ENCODE peak calls at places on chromosomes 4 and X, in four cellular contexts. O is PC-3, R is uterus, Y is left lung. L is an unnamed sample.
A peak's percentile ranks its signal among the peaks of the same experiment; 100 is the strongest.

GRCh38 chrX:115561605-115562491 is 874 bp downstream of the PLS3 start:
- DNase-seq in Y (peak; percentile 78), R (peak; percentile 60), O (peak; percentile 38), L (no peak)

GRCh38 chr4:67886281-67886680 is 2.5 kb upstream of the TMPRSS11D start:
- DNase-seq in Y (no peak), O (peak; percentile 53), R (no peak), L (no peak)

GRCh38 chr4:166172619-166173018 is 299.6 kb downstream of the TLL1 start:
- DNase-seq in Y (no peak), O (no peak), R (no peak), L (no peak)

GRCh38 chrX:130282151-130282550 is 13.5 kb upstream of the ZNF280C start:
- DNase-seq in O (no peak), R (no peak), Y (no peak), L (no peak)

GRCh38 chr4:7120341-7120740 is 52.5 kb upstream of the GRPEL1 start:
- DNase-seq in O (peak; percentile 17), R (no peak), Y (no peak), L (no peak)

GRCh38 chrX:151697537-151697936 is 2.3 kb downstream of the PRRG3 start:
- DNase-seq in Y (no peak), R (peak; percentile 37), O (no peak), L (no peak)

GRCh38 chr4:40845136-40845910 is 95.6 kb downstream of the NSUN7 start:
- DNase-seq in O (no peak), R (no peak), Y (no peak), L (no peak)

GRCh38 chr4:98838528-98838927 is 90.4 kb downstream of the EIF4E start:
- DNase-seq in R (no peak), O (no peak), Y (no peak), L (no peak)

GRCh38 chrX:119647552-119648420 is 41.6 kb upstream of the NKRF start:
- DNase-seq in O (no peak), Y (no peak), R (no peak), L (no peak)

GRCh38 chr4:65798498-65799127 is 128.3 kb upstream of the EPHA5 start:
- DNase-seq in R (no peak), Y (no peak), O (no peak), L (no peak)

GRCh38 chrX:1248381-1249061 is 20.1 kb upstream of the CSF2RA start:
- DNase-seq in O (no peak), Y (peak; percentile 76), R (no peak), L (peak; percentile 25)

GRCh38 chr4:70240192-70240591 is 2.2 kb upstream of the CSN3 start:
- DNase-seq in O (no peak), Y (no peak), R (no peak), L (no peak)

GRCh38 chr4:134393592-134393991 is 192.0 kb upstream of the PABPC4L start:
- DNase-seq in O (no peak), Y (no peak), R (no peak), L (no peak)

GRCh38 chr4:185232370-185232769 is 23.0 kb downstream of the SNX25 start:
- DNase-seq in Y (no peak), R (no peak), O (peak; percentile 13), L (no peak)

GRCh38 chr4:128162434-128162833 is 101.3 kb downstream of the LARP1B start:
- DNase-seq in R (no peak), O (peak; percentile 15), Y (no peak), L (no peak)

GRCh38 chr4:144591401-144591800 is 54.6 kb upstream of the HHIP start:
- DNase-seq in R (no peak), Y (no peak), O (peak; percentile 74), L (no peak)

GRCh38 chrX:108224727-108225455 is 133.3 kb downstream of the ATG4A start:
- DNase-seq in O (peak; percentile 65), Y (no peak), R (no peak), L (no peak)

GRCh38 chr4:102168580-102168979 is 176.7 kb downstream of the SLC39A8 start:
- DNase-seq in R (no peak), Y (no peak), O (no peak), L (no peak)

GRCh38 chr4:88276952-88277710 is 7.2 kb downstream of the PPM1K start:
- DNase-seq in R (no peak), Y (no peak), O (no peak), L (no peak)

GRCh38 chr4:3880595-3881120 is 114.5 kb downstream of the ADRA2C start:
- DNase-seq in R (peak; percentile 71), O (peak; percentile 72), Y (peak; percentile 87), L (peak; percentile 60)

GRCh38 chrX:30373479-30373878 is 64.3 kb upstream of the NR0B1 start:
- DNase-seq in O (no peak), Y (no peak), R (no peak), L (no peak)

GRCh38 chr4:120070191-120070590 is 3.5 kb upstream of the MAD2L1 start:
- DNase-seq in O (no peak), R (no peak), Y (no peak), L (no peak)

GRCh38 chrX:11754958-11755645 is 2.9 kb upstream of the MSL3 start:
- DNase-seq in O (no peak), R (no peak), Y (no peak), L (no peak)
- H3K4me1 ChIP-seq in O (peaks cover 49% of the 10 kb centered on the region), R (no peaks in the 10 kb centered on the region), Y (no peaks in the 10 kb centered on the region), L (no peaks in the 10 kb centered on the region)

DNA sequence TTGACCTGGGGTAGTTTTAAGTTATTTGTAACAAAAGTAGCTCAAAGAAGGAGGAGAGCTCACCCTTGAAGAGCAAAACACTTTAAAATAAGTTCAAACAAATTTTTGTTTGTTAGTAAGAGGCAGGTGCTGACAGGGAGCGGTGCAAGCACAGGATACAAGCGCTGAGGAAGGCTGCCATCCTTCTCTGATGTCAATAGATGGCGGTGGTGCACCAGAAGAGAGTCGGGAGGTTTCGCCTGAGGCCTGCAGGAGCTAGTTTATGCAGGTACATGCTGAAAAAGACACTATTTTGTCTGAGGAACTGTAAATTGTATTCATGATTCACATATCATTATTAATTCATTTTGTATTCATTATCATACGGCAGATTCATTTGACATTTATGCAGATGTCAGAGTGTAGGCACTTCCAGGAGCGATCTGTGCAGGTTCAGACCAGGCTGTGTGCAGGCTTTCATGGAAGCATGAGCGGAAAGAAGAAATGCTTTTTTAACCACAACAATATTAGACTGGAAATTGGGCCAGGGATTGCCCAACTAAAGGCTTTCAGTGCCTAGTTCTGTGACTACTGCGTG is 823.9 kb downstream of the STIM2 start:
- DNase-seq in R (no peak), Y (no peak), O (peak; percentile 71), L (no peak)
- H3K4me1 ChIP-seq in R (no peaks in the 10 kb centered on the region), Y (no peaks in the 10 kb centered on the region), O (no peaks in the 10 kb centered on the region), L (no peaks in the 10 kb centered on the region)

DNA sequence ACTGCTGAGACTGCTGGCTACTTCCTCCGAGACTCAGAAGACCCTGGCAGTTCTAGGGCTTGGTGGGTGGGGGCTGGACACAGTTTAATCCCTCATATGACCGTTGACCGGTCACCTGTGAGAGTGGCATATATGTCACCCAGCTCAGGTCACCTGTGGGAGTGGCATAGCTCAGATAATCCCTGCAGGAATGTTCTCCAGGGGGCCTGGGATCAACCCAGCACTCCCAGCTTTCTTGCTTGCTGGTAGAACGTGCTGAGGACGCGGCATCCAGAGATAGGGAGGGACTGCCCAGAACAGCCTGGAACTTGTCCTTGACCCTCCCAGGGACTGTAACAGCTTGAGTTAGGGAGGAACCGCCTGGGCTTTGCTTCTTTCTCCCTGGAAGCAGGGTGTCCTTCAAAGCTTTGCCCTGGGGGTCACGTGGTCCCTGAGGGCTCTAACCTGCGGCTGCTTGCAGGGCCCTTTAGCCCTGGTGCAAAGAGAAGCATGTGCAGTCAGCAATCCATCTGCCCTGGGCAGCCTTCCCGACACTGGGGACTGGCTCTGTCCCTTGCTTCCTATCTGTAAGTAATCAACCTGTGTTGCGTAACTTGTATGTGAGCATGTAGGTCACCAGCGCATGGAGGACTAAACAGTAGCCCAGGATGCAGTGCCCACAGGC is 55.3 kb downstream of the ZFYVE28 start:
- DNase-seq in R (no peak), Y (peak; percentile 65), O (no peak), L (no peak)
- H3K4me1 ChIP-seq in R (no peaks in the 10 kb centered on the region), Y (no peaks in the 10 kb centered on the region), O (peaks cover 3% of the 10 kb centered on the region), L (peaks cover 9% of the 10 kb centered on the region)

DNA sequence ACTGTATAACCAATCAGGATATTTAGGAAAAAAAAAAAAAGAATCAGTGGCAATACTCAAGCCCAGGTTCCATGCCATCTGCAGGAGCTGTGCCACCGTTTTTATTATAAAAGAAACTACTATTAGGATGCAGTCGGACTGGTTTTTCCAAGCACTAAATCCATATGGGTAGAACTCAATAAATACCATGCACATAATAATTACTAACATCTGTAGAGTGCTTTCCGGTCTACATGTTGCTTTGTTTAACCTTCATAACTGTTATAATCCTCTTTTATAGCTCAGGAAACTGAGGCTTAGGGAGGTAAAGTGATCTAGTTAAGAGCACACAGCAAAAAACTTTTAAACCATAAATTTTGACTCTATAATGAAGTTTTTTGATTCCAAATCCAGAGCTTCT is 24.0 kb downstream of the ARSJ start:
- DNase-seq in O (peak; percentile 58), R (no peak), Y (no peak), L (no peak)
- H3K4me1 ChIP-seq in O (peaks cover 50% of the 10 kb centered on the region), R (peaks cover 3% of the 10 kb centered on the region), Y (no peaks in the 10 kb centered on the region), L (no peaks in the 10 kb centered on the region)

GRCh38 chr4:139844459-139845036 is 178.9 kb downstream of the MGST2 start:
- DNase-seq in R (no peak), Y (no peak), O (no peak), L (no peak)
- H3K4me1 ChIP-seq in R (no peaks in the 10 kb centered on the region), Y (no peaks in the 10 kb centered on the region), O (peaks cover 13% of the 10 kb centered on the region), L (no peaks in the 10 kb centered on the region)